ENCODE peak calls at places on chromosomes 4 and X, in four cellular contexts. One of them, this sample, is unnamed. For H3K4me1, the result is how much of the 10 kb centered on the place peaks cover.

GRCh38 chr4:13918110-13918509 is 290.6 kb upstream of the BOD1L1 start:
- DNase-seq in naive thymus-derived CD4-positive, alpha-beta T cell: no peak
- DNase-seq in gastrocnemius medialis: no peak
- DNase-seq in body of pancreas: peak
- DNase-seq in this sample: peak

GRCh38 chrX:71098302-71098701 is 2.7 kb downstream of the FOXO4 start:
- DNase-seq in body of pancreas: peak
- DNase-seq in gastrocnemius medialis: no peak
- DNase-seq in naive thymus-derived CD4-positive, alpha-beta T cell: peak
- DNase-seq in this sample: peak

GRCh38 chr4:109648266-109648996 is 54.8 kb downstream of the CASP6 start:
- DNase-seq in naive thymus-derived CD4-positive, alpha-beta T cell: peak
- DNase-seq in body of pancreas: no peak
- DNase-seq in gastrocnemius medialis: no peak
- DNase-seq in this sample: peak

GRCh38 chrX:16822723-16823122 is 36.5 kb downstream of the TXLNG start:
- DNase-seq in body of pancreas: no peak
- DNase-seq in gastrocnemius medialis: no peak
- DNase-seq in naive thymus-derived CD4-positive, alpha-beta T cell: no peak
- DNase-seq in this sample: no peak

GRCh38 chr4:108512615-108513505 is 107.5 kb upstream of the RPL34 start:
- DNase-seq in naive thymus-derived CD4-positive, alpha-beta T cell: peak
- DNase-seq in gastrocnemius medialis: no peak
- DNase-seq in body of pancreas: peak
- DNase-seq in this sample: peak

GRCh38 chr4:139934336-139934735 is 219.6 kb downstream of the MAML3 start:
- DNase-seq in gastrocnemius medialis: no peak
- DNase-seq in body of pancreas: peak
- DNase-seq in naive thymus-derived CD4-positive, alpha-beta T cell: no peak
- DNase-seq in this sample: no peak

GRCh38 chrX:133297284-133297683 is 79.1 kb upstream of the TFDP3 start:
- DNase-seq in naive thymus-derived CD4-positive, alpha-beta T cell: no peak
- DNase-seq in gastrocnemius medialis: no peak
- DNase-seq in body of pancreas: no peak
- DNase-seq in this sample: no peak

GRCh38 chrX:21711848-21712197 is 46.1 kb downstream of the SMPX start:
- DNase-seq in naive thymus-derived CD4-positive, alpha-beta T cell: no peak
- DNase-seq in gastrocnemius medialis: no peak
- DNase-seq in body of pancreas: no peak
- DNase-seq in this sample: no peak

GRCh38 chrX:45824471-45824870 is 623.8 kb upstream of the DIPK2B start:
- DNase-seq in gastrocnemius medialis: no peak
- DNase-seq in naive thymus-derived CD4-positive, alpha-beta T cell: no peak
- DNase-seq in body of pancreas: peak
- DNase-seq in this sample: peak

GRCh38 chr4:150176559-150176958 is 98.3 kb downstream of the DCLK2 start:
- DNase-seq in body of pancreas: no peak
- DNase-seq in naive thymus-derived CD4-positive, alpha-beta T cell: no peak
- DNase-seq in gastrocnemius medialis: no peak
- DNase-seq in this sample: no peak

GRCh38 chr4:153963216-153963615 is 174.3 kb upstream of the SFRP2 start:
- DNase-seq in body of pancreas: no peak
- DNase-seq in naive thymus-derived CD4-positive, alpha-beta T cell: no peak
- DNase-seq in gastrocnemius medialis: no peak
- DNase-seq in this sample: peak

GRCh38 chr4:2793578-2793919 is 664 bp downstream of the SH3BP2 start:
- DNase-seq in naive thymus-derived CD4-positive, alpha-beta T cell: no peak
- DNase-seq in gastrocnemius medialis: no peak
- DNase-seq in body of pancreas: peak
- DNase-seq in this sample: peak

GRCh38 chr4:111776546-111776945 is 368.7 kb upstream of the FAM241A start:
- DNase-seq in body of pancreas: no peak
- DNase-seq in gastrocnemius medialis: no peak
- DNase-seq in naive thymus-derived CD4-positive, alpha-beta T cell: no peak
- DNase-seq in this sample: no peak

GRCh38 chr4:99614491-99614890 is 39.9 kb downstream of the MTTP start:
- DNase-seq in naive thymus-derived CD4-positive, alpha-beta T cell: no peak
- DNase-seq in gastrocnemius medialis: no peak
- DNase-seq in body of pancreas: no peak
- DNase-seq in this sample: peak

GRCh38 chr4:180640193-180640592 is 1603.0 kb upstream of the TENM3 start:
- DNase-seq in gastrocnemius medialis: no peak
- DNase-seq in naive thymus-derived CD4-positive, alpha-beta T cell: no peak
- DNase-seq in body of pancreas: no peak
- DNase-seq in this sample: no peak

GRCh38 chr4:127134490-127134889 is 498.3 kb upstream of the INTU start:
- DNase-seq in gastrocnemius medialis: no peak
- DNase-seq in naive thymus-derived CD4-positive, alpha-beta T cell: no peak
- DNase-seq in body of pancreas: no peak
- DNase-seq in this sample: no peak

DNA sequence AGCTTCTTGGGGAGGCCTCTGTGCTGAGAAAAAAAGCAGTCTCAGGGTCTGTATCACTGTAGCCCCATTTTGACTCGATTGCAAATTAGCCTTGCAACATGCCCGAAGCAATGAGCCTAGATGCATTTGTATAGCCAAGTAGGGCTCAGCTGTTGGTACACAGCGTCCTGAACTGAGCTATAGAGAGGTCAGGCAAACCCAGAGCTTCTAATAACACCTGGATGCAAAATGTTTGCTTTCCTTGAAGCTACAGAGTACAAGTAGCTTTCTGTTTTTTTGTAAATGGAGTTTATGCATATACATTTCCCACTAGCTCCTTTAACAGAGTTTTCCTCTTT is 87.8 kb downstream of the PLAC1 start:
- DNase-seq in gastrocnemius medialis: no peak
- DNase-seq in naive thymus-derived CD4-positive, alpha-beta T cell: no peak
- DNase-seq in body of pancreas: no peak
- DNase-seq in this sample: no peak
- H3K27ac ChIP-seq in gastrocnemius medialis: peak
- H3K27ac ChIP-seq in naive thymus-derived CD4-positive, alpha-beta T cell: no peak
- H3K27ac ChIP-seq in body of pancreas: no peak
- H3K27ac ChIP-seq in this sample: no peak

DNA sequence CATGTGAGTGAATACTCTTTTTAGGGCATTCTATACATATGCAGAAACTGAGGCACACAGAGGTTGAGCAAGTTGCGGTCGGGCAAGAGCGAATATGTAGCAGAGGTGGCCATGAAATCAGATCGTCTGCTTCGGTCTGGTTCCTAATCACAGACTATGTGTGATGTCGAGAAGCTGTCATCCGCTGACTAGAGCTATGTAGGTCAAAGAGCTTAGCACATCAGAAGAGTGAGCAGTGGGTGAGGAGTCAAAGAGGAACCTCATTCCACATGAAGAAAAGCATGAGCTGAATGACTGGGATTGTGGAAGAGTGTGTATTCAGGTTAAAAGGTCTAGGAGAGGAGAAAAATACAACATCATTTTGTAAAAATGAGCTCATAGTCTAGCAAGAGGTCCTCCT is 19.0 kb downstream of the GAB3 start:
- DNase-seq in body of pancreas: no peak
- DNase-seq in naive thymus-derived CD4-positive, alpha-beta T cell: no peak
- DNase-seq in gastrocnemius medialis: no peak
- DNase-seq in this sample: no peak
- H3K4me3 ChIP-seq in body of pancreas: no peak
- H3K4me3 ChIP-seq in naive thymus-derived CD4-positive, alpha-beta T cell: no peak
- H3K4me3 ChIP-seq in gastrocnemius medialis: no peak
- H3K4me3 ChIP-seq in this sample: no peak

DNA sequence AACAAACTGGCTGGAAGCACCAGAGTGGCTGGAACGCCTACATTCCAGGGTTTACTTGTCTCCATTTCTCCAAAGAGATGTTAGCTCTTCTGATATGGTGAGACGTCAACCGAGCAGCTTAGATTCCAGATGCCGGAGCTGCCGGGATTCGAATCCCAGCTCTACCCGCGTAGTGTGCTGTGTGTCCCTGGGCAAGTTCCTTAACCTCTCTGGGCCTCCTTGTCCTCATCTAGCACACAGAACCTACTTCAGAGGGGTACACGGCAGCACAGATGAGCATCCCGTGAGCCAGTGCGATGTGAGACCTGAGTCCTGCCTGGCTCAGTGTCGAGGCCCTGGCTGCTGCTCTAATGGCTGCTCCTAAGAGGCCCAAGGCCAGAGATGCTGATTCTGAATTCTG is 60.1 kb downstream of the ABLIM2 start:
- DNase-seq in naive thymus-derived CD4-positive, alpha-beta T cell: no peak
- DNase-seq in gastrocnemius medialis: no peak
- DNase-seq in body of pancreas: no peak
- DNase-seq in this sample: no peak
- H3K4me1 ChIP-seq in naive thymus-derived CD4-positive, alpha-beta T cell: under half
- H3K4me1 ChIP-seq in gastrocnemius medialis: half or more
- H3K4me1 ChIP-seq in body of pancreas: under half
- H3K4me1 ChIP-seq in this sample: under half

DNA sequence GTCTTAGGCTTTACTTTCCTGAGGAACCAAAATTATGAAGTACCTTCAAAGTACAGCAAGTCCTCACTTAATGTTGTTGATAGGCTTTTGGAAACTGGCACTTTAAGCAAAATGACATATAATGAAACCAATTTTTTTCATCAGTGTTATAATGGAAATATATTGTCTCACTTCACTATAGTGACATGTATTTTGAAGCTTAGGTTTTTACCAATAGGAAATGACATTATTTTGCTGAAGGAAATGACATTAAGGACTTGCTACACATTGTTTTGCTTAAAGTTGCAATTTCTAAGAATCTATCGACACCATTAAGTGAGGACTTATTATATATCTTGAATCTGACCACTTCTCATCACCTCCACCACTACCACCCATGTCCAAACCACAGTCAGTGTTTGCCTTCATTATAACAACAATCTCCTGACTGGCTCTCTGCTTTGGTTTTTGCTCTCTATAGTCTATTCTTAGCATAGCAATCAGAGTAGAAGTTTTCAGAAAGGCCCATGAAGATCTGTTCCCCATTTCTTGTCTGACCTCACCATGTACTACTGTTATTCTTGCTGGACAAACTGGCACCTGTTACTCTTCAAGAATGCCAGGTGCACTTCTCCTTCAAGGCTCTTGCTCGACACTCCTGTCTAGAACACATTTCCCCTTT is 311.2 kb downstream of the BMPR1B start:
- DNase-seq in gastrocnemius medialis: no peak
- DNase-seq in naive thymus-derived CD4-positive, alpha-beta T cell: no peak
- DNase-seq in body of pancreas: no peak
- DNase-seq in this sample: no peak
- H3K27ac ChIP-seq in gastrocnemius medialis: no peak
- H3K27ac ChIP-seq in naive thymus-derived CD4-positive, alpha-beta T cell: no peak
- H3K27ac ChIP-seq in body of pancreas: no peak
- H3K27ac ChIP-seq in this sample: no peak